ENCODE peak calls at places on chromosomes 13 and 19, in four cellular contexts. W, E, X and Y are unnamed samples. For H3K9me2 and H3F3A, the result is how much of the 10 kb centered on the place peaks cover.

GRCh38 chr13:99386911-99387788 is 80.0 kb upstream of the GPR183 start:
- DNase-seq in W (peak), E (peak), X (peak), Y (peak)

GRCh38 chr19:41859213-41859617 is 840 bp upstream of the RPS19 start:
- DNase-seq in W (no peak), E (no peak), X (no peak), Y (no peak)

GRCh38 chr19:14442904-14443631 is 10.0 kb downstream of the PKN1 start:
- DNase-seq in W (no peak), E (no peak), X (no peak), Y (no peak)

GRCh38 chr19:35253316-35254286 is 4.8 kb downstream of the LSR start:
- DNase-seq in W (no peak), E (no peak), X (no peak), Y (no peak)

GRCh38 chr19:52542984-52543664 is 15.7 kb downstream of the ZNF808 start:
- DNase-seq in W (no peak), E (no peak), X (no peak), Y (peak)

GRCh38 chr13:95552539-95553270 is at the start of gene CLDN10:
- DNase-seq in W (peak), E (no peak), X (peak), Y (no peak)

GRCh38 chr13:111575719-111576118 is 255.3 kb downstream of the TEX29 start:
- DNase-seq in W (no peak), E (no peak), X (no peak), Y (no peak)

GRCh38 chr19:51751655-51752054 is at the start of gene FPR1:
- DNase-seq in W (no peak), E (no peak), X (no peak), Y (peak)

GRCh38 chr19:31406106-31406505 is 56.9 kb upstream of the TSHZ3 start:
- DNase-seq in W (no peak), E (no peak), X (no peak), Y (no peak)

GRCh38 chr19:31402931-31403330 is 53.7 kb upstream of the TSHZ3 start:
- DNase-seq in W (no peak), E (peak), X (no peak), Y (no peak)

GRCh38 chr19:31413353-31413752 is 64.1 kb upstream of the TSHZ3 start:
- DNase-seq in W (no peak), E (no peak), X (no peak), Y (no peak)

DNA sequence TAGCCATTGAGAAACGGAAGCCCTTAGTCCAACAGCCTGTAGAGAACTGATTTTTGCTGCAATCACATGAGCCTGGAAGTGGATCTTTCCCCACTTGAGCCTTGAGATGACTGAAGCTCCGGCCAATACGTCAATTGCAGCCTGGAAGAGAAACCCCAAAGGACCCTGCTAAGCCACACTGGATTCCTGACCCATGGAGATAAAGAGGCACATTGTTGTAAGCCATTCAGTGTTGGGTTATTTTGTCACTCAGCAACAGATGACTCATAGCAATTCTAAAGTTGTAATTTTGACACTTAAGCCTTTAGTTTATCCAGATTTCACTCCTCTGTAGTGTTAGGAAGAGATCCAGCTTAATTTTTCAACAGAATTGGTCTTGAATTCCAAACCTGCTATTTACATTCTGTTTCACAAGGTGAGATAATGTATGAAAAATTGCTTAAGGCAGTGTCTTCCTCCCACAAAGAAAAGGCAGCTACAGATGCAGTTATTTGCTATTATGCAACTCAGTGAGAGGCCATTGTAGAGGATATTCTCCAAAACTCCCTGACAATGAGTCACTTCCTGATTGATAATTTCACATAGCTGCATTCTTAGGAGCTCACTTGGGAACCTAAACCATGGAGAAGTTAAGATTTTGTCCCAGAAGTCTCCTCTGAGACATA is 59.4 kb upstream of the TSHZ3 start:
- DNase-seq in W (no peak), E (peak), X (no peak), Y (peak)
- H3K9me2 ChIP-seq in W (under half), E (under half), X (under half), Y (under half)

GRCh38 chr19:12996542-12997094 is 1.3 kb downstream of the NFIX start:
- DNase-seq in W (peak), E (peak), X (no peak), Y (peak)

GRCh38 chr19:12994701-12995595 is at the start of gene NFIX:
- DNase-seq in W (peak), E (peak), X (peak), Y (peak)

GRCh38 chr19:12997967-12998940 is 3.0 kb downstream of the NFIX start:
- DNase-seq in W (no peak), E (peak), X (no peak), Y (no peak)

GRCh38 chr19:12995596-12996541 is 594 bp downstream of the NFIX start:
- DNase-seq in W (peak), E (peak), X (no peak), Y (no peak)

DNA sequence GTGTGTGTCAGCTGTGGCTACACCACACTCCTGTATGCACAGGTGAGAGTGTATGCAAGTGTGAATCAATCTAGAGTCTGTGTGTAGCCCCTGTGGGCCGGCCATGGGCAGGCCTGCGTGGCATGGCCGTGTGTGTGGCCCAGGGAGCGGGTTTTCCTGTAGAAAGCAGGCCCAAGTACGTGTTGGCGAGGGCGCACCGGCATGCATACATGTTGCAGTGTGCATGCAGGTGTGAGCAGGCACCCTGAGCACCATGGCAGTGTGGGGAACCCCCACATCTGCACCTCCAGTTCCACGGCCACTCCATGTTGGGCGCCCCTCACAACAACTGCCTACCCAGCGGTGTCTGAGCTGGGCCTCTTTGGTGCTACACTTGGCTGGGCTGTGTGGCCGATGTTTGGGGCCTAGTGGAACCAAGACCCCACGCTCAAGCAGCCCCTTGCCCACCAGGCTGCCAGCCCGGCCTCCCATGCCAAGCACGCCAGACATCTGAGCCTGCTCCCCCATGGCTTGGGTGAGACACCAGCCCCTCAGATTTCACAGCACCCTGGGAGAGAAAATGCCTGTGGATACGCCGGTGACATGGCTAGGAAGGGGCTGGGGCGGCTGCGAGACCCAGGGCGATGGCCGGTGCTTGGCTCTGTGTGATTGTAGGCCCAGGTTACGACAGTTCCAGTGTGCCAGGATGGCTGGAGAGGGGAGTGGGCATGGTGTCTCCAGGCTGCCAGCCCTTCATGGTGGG is 2.1 kb downstream of the NFIX start:
- DNase-seq in W (no peak), E (peak), X (no peak), Y (no peak)
- H3K9ac ChIP-seq in W (no peak), E (peak), X (no peak), Y (peak)

GRCh38 chr19:18160792-18161690 is 8.1 kb downstream of the PIK3R2 start:
- DNase-seq in W (peak), E (peak), X (peak), Y (peak)

GRCh38 chr19:18159810-18160209 is 6.8 kb downstream of the PIK3R2 start:
- DNase-seq in W (no peak), E (no peak), X (no peak), Y (no peak)

GRCh38 chr19:18160441-18160791 is 7.5 kb downstream of the PIK3R2 start:
- DNase-seq in W (no peak), E (peak), X (no peak), Y (no peak)

GRCh38 chr19:18164072-18164471 is 9.5 kb upstream of the IFI30 start:
- DNase-seq in W (no peak), E (no peak), X (no peak), Y (no peak)

GRCh38 chr19:18161691-18162039 is 8.7 kb downstream of the PIK3R2 start:
- DNase-seq in W (no peak), E (no peak), X (no peak), Y (no peak)
- H3F3A ChIP-seq in W (under half), E (under half), X (under half), Y (under half)

DNA sequence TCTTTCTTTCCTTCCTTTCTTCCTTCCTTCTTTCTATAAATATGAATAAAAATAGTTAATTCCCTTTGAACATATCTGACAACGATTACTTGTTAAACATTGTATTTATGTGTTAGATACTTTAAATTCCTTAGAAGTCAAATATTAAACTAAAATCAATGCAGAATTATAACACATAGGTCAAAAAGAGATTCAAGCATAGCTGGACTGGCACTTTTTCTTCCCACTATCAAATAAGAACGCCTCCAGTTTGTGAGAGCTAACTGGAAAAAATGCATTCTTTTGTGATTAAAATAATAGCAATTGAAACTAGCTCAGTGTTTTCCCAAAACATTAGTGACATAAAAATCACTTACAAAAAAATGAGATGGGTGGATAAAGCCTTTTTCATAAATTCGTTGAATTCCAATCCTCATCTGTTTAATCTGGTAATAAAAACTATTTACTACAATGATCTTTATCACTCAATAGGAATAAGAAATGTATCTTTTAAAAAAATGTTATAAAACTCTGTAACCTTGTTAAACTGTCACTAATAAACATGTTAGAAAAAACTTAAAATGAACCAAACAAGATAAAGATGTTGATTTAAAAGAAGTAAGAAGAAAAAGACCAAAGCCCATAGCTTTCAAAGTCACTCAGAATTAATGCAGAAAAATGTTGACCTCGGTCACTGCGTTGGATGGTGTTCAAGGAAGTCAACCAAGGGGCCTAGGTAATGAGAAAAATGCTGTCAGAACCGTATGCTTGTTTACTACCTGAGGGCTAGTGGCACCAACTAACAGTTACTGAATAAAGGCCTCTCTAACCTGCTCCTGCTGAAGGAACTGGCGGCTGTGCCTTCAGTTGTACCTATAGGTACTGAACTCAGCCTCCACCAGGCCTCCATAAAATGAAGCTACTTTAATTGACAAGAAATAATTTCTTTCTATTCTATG is 1039.5 kb upstream of the SLC10A2 start:
- DNase-seq in W (no peak), E (no peak), X (no peak), Y (peak)
- H3K9me2 ChIP-seq in W (under half), E (under half), X (under half), Y (under half)